ENCODE peak calls at places on chromosome 7, in ten cellular contexts. One of them, this sample, is unnamed.

GRCh38 chr7:134290286-134290685 is 26.4 kb downstream of the SLC35B4 start:
- DNase-seq in ovary: no peak
- DNase-seq in prostate gland: no peak
- DNase-seq in body of pancreas: no peak
- DNase-seq in GM12878: no peak
- DNase-seq in endothelial cell of umbilical vein: no peak
- DNase-seq in heart left ventricle: no peak
- DNase-seq in uterus: no peak
- DNase-seq in IMR-90: peak
- DNase-seq in stomach: no peak
- DNase-seq in this sample: no peak

GRCh38 chr7:149449897-149450296 is 11.0 kb downstream of the ZNF777 start:
- DNase-seq in heart left ventricle: no peak
- DNase-seq in stomach: no peak
- DNase-seq in prostate gland: no peak
- DNase-seq in GM12878: no peak
- DNase-seq in IMR-90: no peak
- DNase-seq in uterus: no peak
- DNase-seq in endothelial cell of umbilical vein: no peak
- DNase-seq in ovary: no peak
- DNase-seq in body of pancreas: no peak
- DNase-seq in this sample: no peak

GRCh38 chr7:18420758-18421157 is 74.8 kb upstream of the HDAC9 start:
- DNase-seq in prostate gland: no peak
- DNase-seq in ovary: no peak
- DNase-seq in IMR-90: peak
- DNase-seq in body of pancreas: no peak
- DNase-seq in GM12878: no peak
- DNase-seq in endothelial cell of umbilical vein: no peak
- DNase-seq in uterus: no peak
- DNase-seq in stomach: no peak
- DNase-seq in heart left ventricle: no peak
- DNase-seq in this sample: no peak

GRCh38 chr7:100490483-100491191 is 6.9 kb downstream of the NYAP1 start:
- DNase-seq in prostate gland: no peak
- DNase-seq in uterus: no peak
- DNase-seq in GM12878: no peak
- DNase-seq in stomach: no peak
- DNase-seq in ovary: peak
- DNase-seq in IMR-90: no peak
- DNase-seq in body of pancreas: no peak
- DNase-seq in heart left ventricle: no peak
- DNase-seq in endothelial cell of umbilical vein: no peak
- DNase-seq in this sample: no peak

GRCh38 chr7:15424468-15424867 is 137.3 kb downstream of the AGMO start:
- DNase-seq in ovary: no peak
- DNase-seq in body of pancreas: no peak
- DNase-seq in prostate gland: no peak
- DNase-seq in uterus: no peak
- DNase-seq in GM12878: no peak
- DNase-seq in IMR-90: peak
- DNase-seq in heart left ventricle: no peak
- DNase-seq in endothelial cell of umbilical vein: no peak
- DNase-seq in stomach: no peak
- DNase-seq in this sample: no peak

GRCh38 chr7:135923700-135924261 is 53.4 kb downstream of the MTPN start:
- DNase-seq in endothelial cell of umbilical vein: peak
- DNase-seq in prostate gland: no peak
- DNase-seq in IMR-90: peak
- DNase-seq in stomach: no peak
- DNase-seq in uterus: no peak
- DNase-seq in ovary: no peak
- DNase-seq in body of pancreas: no peak
- DNase-seq in GM12878: no peak
- DNase-seq in heart left ventricle: no peak
- DNase-seq in this sample: no peak

GRCh38 chr7:11714676-11715075 is 117.3 kb downstream of the THSD7A start:
- DNase-seq in GM12878: no peak
- DNase-seq in ovary: no peak
- DNase-seq in stomach: no peak
- DNase-seq in IMR-90: no peak
- DNase-seq in endothelial cell of umbilical vein: peak
- DNase-seq in uterus: no peak
- DNase-seq in prostate gland: no peak
- DNase-seq in body of pancreas: no peak
- DNase-seq in heart left ventricle: no peak
- DNase-seq in this sample: no peak

GRCh38 chr7:130486963-130487324 is 4.9 kb upstream of the MEST start:
- DNase-seq in uterus: no peak
- DNase-seq in body of pancreas: no peak
- DNase-seq in IMR-90: no peak
- DNase-seq in heart left ventricle: no peak
- DNase-seq in ovary: no peak
- DNase-seq in prostate gland: no peak
- DNase-seq in GM12878: no peak
- DNase-seq in endothelial cell of umbilical vein: peak
- DNase-seq in stomach: no peak
- DNase-seq in this sample: no peak

GRCh38 chr7:31663072-31663471 is 23.9 kb upstream of the PPP1R17 start:
- DNase-seq in stomach: no peak
- DNase-seq in ovary: no peak
- DNase-seq in endothelial cell of umbilical vein: no peak
- DNase-seq in body of pancreas: no peak
- DNase-seq in prostate gland: no peak
- DNase-seq in GM12878: no peak
- DNase-seq in heart left ventricle: no peak
- DNase-seq in IMR-90: no peak
- DNase-seq in uterus: no peak
- DNase-seq in this sample: no peak

GRCh38 chr7:152894295-152895170 is 135.0 kb downstream of the ACTR3B start:
- DNase-seq in stomach: no peak
- DNase-seq in uterus: no peak
- DNase-seq in ovary: no peak
- DNase-seq in prostate gland: no peak
- DNase-seq in body of pancreas: no peak
- DNase-seq in heart left ventricle: no peak
- DNase-seq in GM12878: no peak
- DNase-seq in IMR-90: no peak
- DNase-seq in endothelial cell of umbilical vein: no peak
- DNase-seq in this sample: no peak

GRCh38 chr7:33649476-33650441 is 255.6 kb upstream of the BMPER start:
- DNase-seq in uterus: no peak
- DNase-seq in prostate gland: no peak
- DNase-seq in stomach: no peak
- DNase-seq in heart left ventricle: no peak
- DNase-seq in IMR-90: peak
- DNase-seq in endothelial cell of umbilical vein: no peak
- DNase-seq in ovary: no peak
- DNase-seq in body of pancreas: no peak
- DNase-seq in GM12878: no peak
- DNase-seq in this sample: no peak

GRCh38 chr7:52992479-52993195 is 42.8 kb upstream of the POM121L12 start:
- DNase-seq in prostate gland: no peak
- DNase-seq in ovary: no peak
- DNase-seq in IMR-90: no peak
- DNase-seq in uterus: no peak
- DNase-seq in heart left ventricle: no peak
- DNase-seq in endothelial cell of umbilical vein: no peak
- DNase-seq in GM12878: no peak
- DNase-seq in stomach: no peak
- DNase-seq in body of pancreas: no peak
- DNase-seq in this sample: peak

GRCh38 chr7:16646427-16647081 is 573 bp downstream of the BZW2 start:
- DNase-seq in uterus: no peak
- DNase-seq in GM12878: no peak
- DNase-seq in prostate gland: no peak
- DNase-seq in heart left ventricle: no peak
- DNase-seq in endothelial cell of umbilical vein: peak
- DNase-seq in ovary: no peak
- DNase-seq in body of pancreas: no peak
- DNase-seq in stomach: no peak
- DNase-seq in IMR-90: no peak
- DNase-seq in this sample: peak

GRCh38 chr7:99607548-99607947 is 9.2 kb upstream of the ZSCAN25 start:
- DNase-seq in body of pancreas: no peak
- DNase-seq in prostate gland: no peak
- DNase-seq in endothelial cell of umbilical vein: no peak
- DNase-seq in heart left ventricle: no peak
- DNase-seq in ovary: no peak
- DNase-seq in IMR-90: no peak
- DNase-seq in GM12878: no peak
- DNase-seq in stomach: no peak
- DNase-seq in uterus: no peak
- DNase-seq in this sample: no peak

GRCh38 chr7:6385110-6385792 is 62.5 kb downstream of the DAGLB start:
- DNase-seq in uterus: no peak
- DNase-seq in IMR-90: peak
- DNase-seq in prostate gland: peak
- DNase-seq in heart left ventricle: no peak
- DNase-seq in stomach: no peak
- DNase-seq in endothelial cell of umbilical vein: peak
- DNase-seq in GM12878: no peak
- DNase-seq in body of pancreas: no peak
- DNase-seq in ovary: no peak
- DNase-seq in this sample: no peak

GRCh38 chr7:41891967-41892755 is 189.3 kb upstream of the INHBA start:
- DNase-seq in ovary: no peak
- DNase-seq in GM12878: no peak
- DNase-seq in body of pancreas: no peak
- DNase-seq in prostate gland: no peak
- DNase-seq in uterus: no peak
- DNase-seq in endothelial cell of umbilical vein: no peak
- DNase-seq in stomach: no peak
- DNase-seq in IMR-90: no peak
- DNase-seq in heart left ventricle: no peak
- DNase-seq in this sample: no peak

GRCh38 chr7:111091623-111092370 is 870 bp downstream of the LRRN3 start:
- DNase-seq in endothelial cell of umbilical vein: peak
- DNase-seq in ovary: no peak
- DNase-seq in GM12878: no peak
- DNase-seq in stomach: no peak
- DNase-seq in prostate gland: no peak
- DNase-seq in uterus: no peak
- DNase-seq in IMR-90: no peak
- DNase-seq in body of pancreas: no peak
- DNase-seq in heart left ventricle: no peak
- DNase-seq in this sample: peak
- H3K4me3 ChIP-seq in endothelial cell of umbilical vein: no peak
- H3K4me3 ChIP-seq in ovary: peak
- H3K4me3 ChIP-seq in GM12878: no peak
- H3K4me3 ChIP-seq in stomach: peak
- H3K4me3 ChIP-seq in prostate gland: peak
- H3K4me3 ChIP-seq in uterus: no peak
- H3K4me3 ChIP-seq in IMR-90: peak
- H3K4me3 ChIP-seq in body of pancreas: no peak
- H3K4me3 ChIP-seq in heart left ventricle: peak
- H3K4me3 ChIP-seq in this sample: peak

DNA sequence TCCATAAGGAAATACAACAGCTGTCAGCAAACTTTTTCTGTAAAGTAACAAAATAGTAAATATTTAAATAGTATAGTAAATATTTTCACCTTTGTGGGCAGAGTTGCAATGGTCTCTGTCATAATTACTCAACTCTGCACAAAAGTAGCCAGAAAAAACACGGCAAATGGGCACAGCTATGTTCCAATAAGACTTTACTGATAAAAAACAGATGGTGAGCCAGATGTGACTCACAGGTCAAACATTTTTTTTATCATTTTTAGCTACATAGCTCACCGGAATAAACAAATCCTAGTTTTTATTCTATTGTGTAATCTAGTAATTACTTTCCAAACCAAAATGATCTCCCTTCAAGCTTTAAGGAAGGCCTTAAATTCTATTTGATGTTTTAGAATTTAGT is 55.3 kb downstream of the NCAPG2 start:
- DNase-seq in heart left ventricle: no peak
- DNase-seq in IMR-90: peak
- DNase-seq in uterus: peak
- DNase-seq in body of pancreas: no peak
- DNase-seq in GM12878: no peak
- DNase-seq in ovary: no peak
- DNase-seq in stomach: no peak
- DNase-seq in endothelial cell of umbilical vein: peak
- DNase-seq in prostate gland: no peak
- DNase-seq in this sample: no peak
- TF ChIP-seq POLR2A in heart left ventricle: no peak
- TF ChIP-seq POLR2A in IMR-90: no peak
- TF ChIP-seq POLR2A in uterus: no peak
- TF ChIP-seq POLR2A in body of pancreas: no peak
- TF ChIP-seq POLR2A in GM12878: no peak
- TF ChIP-seq POLR2A in ovary: no peak
- TF ChIP-seq POLR2A in stomach: no peak
- TF ChIP-seq POLR2A in endothelial cell of umbilical vein: no peak
- TF ChIP-seq POLR2A in prostate gland: no peak
- TF ChIP-seq POLR2A in this sample: no peak

DNA sequence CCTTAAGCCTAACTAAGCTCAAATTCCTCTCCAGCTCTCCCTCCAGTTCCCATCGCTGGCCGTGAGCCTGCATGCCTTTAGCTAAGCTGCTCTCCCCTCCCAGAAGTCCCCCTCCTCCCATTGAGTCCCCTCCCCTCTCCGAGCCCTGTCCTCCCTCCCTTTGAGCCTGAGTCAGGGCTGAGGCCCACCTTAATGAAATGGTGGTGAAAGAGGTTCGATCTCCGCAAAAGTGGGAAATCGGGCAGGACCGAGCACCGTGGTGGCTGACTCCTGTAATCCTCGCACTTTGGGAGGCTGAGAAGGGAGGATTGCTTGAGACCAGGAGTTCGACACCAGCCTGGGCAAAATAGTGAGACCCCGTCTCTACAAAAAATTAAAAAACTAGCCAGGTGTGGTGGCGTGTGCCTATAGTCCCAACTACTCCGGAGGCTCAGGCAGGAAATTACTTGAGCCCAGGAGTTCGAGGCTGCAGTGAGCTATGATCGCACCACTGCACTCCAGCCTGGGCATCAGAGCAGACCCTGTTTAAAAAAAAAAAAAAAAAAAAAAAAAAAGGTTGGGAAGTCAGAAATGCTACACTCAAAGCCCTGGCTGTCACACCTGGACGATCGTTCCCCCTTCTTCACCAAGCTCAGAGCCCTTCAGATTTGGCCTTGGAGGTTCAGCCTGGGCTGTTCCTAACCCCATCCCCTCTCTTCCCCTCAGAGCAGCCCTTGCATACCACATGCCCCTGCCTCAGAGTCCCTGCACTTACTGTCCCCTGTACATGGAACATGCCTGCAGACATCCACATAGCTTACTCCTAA is 993 bp upstream of the CLDN3 start:
- DNase-seq in body of pancreas: no peak
- DNase-seq in ovary: no peak
- DNase-seq in GM12878: no peak
- DNase-seq in uterus: no peak
- DNase-seq in prostate gland: no peak
- DNase-seq in IMR-90: no peak
- DNase-seq in heart left ventricle: no peak
- DNase-seq in stomach: no peak
- DNase-seq in endothelial cell of umbilical vein: no peak
- DNase-seq in this sample: no peak
- H3K4me3 ChIP-seq in body of pancreas: peak
- H3K4me3 ChIP-seq in ovary: no peak
- H3K4me3 ChIP-seq in GM12878: no peak
- H3K4me3 ChIP-seq in uterus: no peak
- H3K4me3 ChIP-seq in prostate gland: peak
- H3K4me3 ChIP-seq in IMR-90: no peak
- H3K4me3 ChIP-seq in heart left ventricle: no peak
- H3K4me3 ChIP-seq in stomach: peak
- H3K4me3 ChIP-seq in endothelial cell of umbilical vein: no peak
- H3K4me3 ChIP-seq in this sample: peak

GRCh38 chr7:117230276-117231046 is 92.4 kb downstream of the WNT2 start:
- DNase-seq in endothelial cell of umbilical vein: no peak
- DNase-seq in stomach: no peak
- DNase-seq in IMR-90: peak
- DNase-seq in ovary: no peak
- DNase-seq in heart left ventricle: no peak
- DNase-seq in uterus: no peak
- DNase-seq in prostate gland: no peak
- DNase-seq in GM12878: peak
- DNase-seq in body of pancreas: no peak
- DNase-seq in this sample: no peak
- TF ChIP-seq POLR2A in endothelial cell of umbilical vein: no peak
- TF ChIP-seq POLR2A in stomach: no peak
- TF ChIP-seq POLR2A in IMR-90: no peak
- TF ChIP-seq POLR2A in ovary: no peak
- TF ChIP-seq POLR2A in heart left ventricle: no peak
- TF ChIP-seq POLR2A in uterus: no peak
- TF ChIP-seq POLR2A in prostate gland: no peak
- TF ChIP-seq POLR2A in GM12878: no peak
- TF ChIP-seq POLR2A in body of pancreas: no peak
- TF ChIP-seq POLR2A in this sample: no peak

This sample was measured in testis.